ENCODE peak calls at places on chromosomes 12 and 14, in eight cellular contexts. A is GM04504; D is NCI-H526; T is stimulated activated CD8-positive, alpha-beta memory T cell treated with anti-CD3 and anti-CD28 coated beads, Interleukin-15, amount 100 ng/mL, for 1 hour; U is NCI-H2171 treated with DMSO at 0.1 percent for 48 hours; O is adipocyte; L is HuH-7; S is NCI-H510A treated with DMSO at 0.1 percent for 48 hours. Z is an unnamed sample.
A peak's percentile ranks its signal among the peaks of the same experiment; 100 is the strongest.

GRCh38 chr14:76497550-76498484 is 121.9 kb downstream of the ESRRB start:
- DNase-seq in A (no peak), D (no peak), T (no peak), U (peak; percentile 28), O (no peak), L (peak; percentile 35), S (no peak), Z (no peak)

GRCh38 chr14:56189306-56189705 is 71.1 kb downstream of the PELI2 start:
- DNase-seq in A (peak; percentile 72), D (no peak), T (no peak), U (no peak), O (peak; percentile 63), L (no peak), S (no peak), Z (no peak)

GRCh38 chr14:69896080-69896479 is 16.9 kb downstream of the SMOC1 start:
- DNase-seq in A (no peak), D (no peak), T (no peak), U (no peak), O (no peak), L (no peak), S (no peak), Z (no peak)

GRCh38 chr12:5554711-5555110 is 122.8 kb downstream of the NTF3 start:
- DNase-seq in A (peak; percentile 71), D (no peak), T (no peak), U (no peak), O (peak; percentile 76), L (no peak), S (no peak), Z (no peak)

GRCh38 chr14:70665448-70666363 is 24.0 kb downstream of the TTC9 start:
- DNase-seq in A (no peak), D (peak; percentile 2), T (no peak), U (no peak), O (peak; percentile 1), L (no peak), S (peak; percentile 62), Z (no peak)

GRCh38 chr12:120698677-120699076 is 11.6 kb upstream of the UNC119B start:
- DNase-seq in A (no peak), D (no peak), T (no peak), U (no peak), O (no peak), L (no peak), S (no peak), Z (no peak)

GRCh38 chr14:98766818-98767217 is 505.2 kb downstream of the BCL11B start:
- DNase-seq in A (no peak), D (no peak), T (no peak), U (no peak), O (no peak), L (no peak), S (no peak), Z (no peak)

GRCh38 chr14:103512701-103513611 is 9.7 kb downstream of the CKB start:
- DNase-seq in A (peak; percentile 66), D (peak; percentile 95), T (no peak), U (peak; percentile 100), O (no peak), L (no peak), S (peak; percentile 34), Z (no peak)

GRCh38 chr12:14332482-14332881 is 33.0 kb upstream of the ATF7IP start:
- DNase-seq in A (no peak), D (no peak), T (no peak), U (no peak), O (no peak), L (no peak), S (no peak), Z (no peak)